ENCODE peak calls at places on chromosomes 16 and 17, in ten cellular contexts. L is CMK; X is fibroblast of mammary gland; A is non-pigmented ciliary epithelial cell; T is progenitor cell of endocrine pancreas; O is stimulated activated CD4-positive, alpha-beta T cell treated with anti-CD3 and anti-CD28 coated beads, TNF-alpha, amount 100 ng/mL, for 4 hours; V is body of pancreas; C is AG10803; W is AG04450; N is NCI-H1092. I is an unnamed sample.

GRCh38 chr17:42591411-42591810 is 13.9 kb upstream of the PSMC3IP start:
- DNase-seq in X (no peak), W (no peak), N (no peak), O (no peak), C (no peak), A (no peak), T (no peak), L (no peak), V (no peak), I (no peak)

GRCh38 chr17:42682400-42683384 is at the start of gene CNTNAP1:
- DNase-seq in O (no peak), T (no peak), N (peak), A (no peak), L (no peak), V (peak), C (peak), W (no peak), X (peak), I (peak)

GRCh38 chr17:4365628-4366311 is 705 bp downstream of the UBE2G1 start:
- DNase-seq in O (no peak), X (no peak), V (peak), L (no peak), A (no peak), T (peak), W (no peak), C (no peak), N (no peak), I (no peak)

GRCh38 chr16:75197522-75198134 is 9.3 kb downstream of the CTRB2 start:
- DNase-seq in O (no peak), A (no peak), N (no peak), X (no peak), L (no peak), T (no peak), W (no peak), V (no peak), C (no peak), I (no peak)

GRCh38 chr17:17511971-17512858 is 16.0 kb upstream of the RASD1 start:
- DNase-seq in N (no peak), X (peak), O (no peak), W (peak), C (peak), V (no peak), L (no peak), A (peak), T (no peak), I (peak)

GRCh38 chr17:35447494-35447893 is 1.1 kb downstream of the SLFN13 start:
- DNase-seq in V (no peak), W (no peak), X (no peak), C (no peak), O (no peak), T (no peak), A (no peak), N (no peak), L (no peak), I (no peak)

GRCh38 chr16:4241601-4242270 is at the start of gene SRL:
- DNase-seq in X (no peak), V (no peak), C (no peak), A (no peak), L (no peak), W (no peak), O (no peak), T (no peak), N (peak), I (no peak)

GRCh38 chr16:58222532-58223316 is 24.8 kb upstream of the CSNK2A2 start:
- DNase-seq in X (peak), A (no peak), W (no peak), N (no peak), O (no peak), L (no peak), C (peak), T (no peak), V (peak), I (no peak)

GRCh38 chr17:40382251-40382650 is 17.7 kb upstream of the GJD3 start:
- DNase-seq in X (peak), O (no peak), L (no peak), C (no peak), A (no peak), N (no peak), T (no peak), W (no peak), V (no peak), I (no peak)

GRCh38 chr17:43224146-43224705 is 4.2 kb downstream of the CCDC200 start:
- DNase-seq in T (no peak), W (no peak), V (no peak), L (no peak), N (no peak), A (no peak), X (no peak), C (no peak), O (no peak), I (no peak)

GRCh38 chr17:75411328-75412067 is 6.0 kb upstream of the GRB2 start:
- DNase-seq in X (no peak), V (no peak), A (no peak), O (no peak), W (no peak), N (no peak), T (no peak), L (peak), C (no peak), I (no peak)

GRCh38 chr17:50146927-50147640 is 3.4 kb downstream of the PPP1R9B start:
- DNase-seq in V (no peak), X (no peak), L (no peak), W (no peak), C (no peak), N (no peak), T (no peak), O (no peak), A (no peak), I (no peak)